ENCODE peak calls at places on chromosome 3, in ten cellular contexts. W, V, P, O, C, L, Z, H, D and R are unnamed samples.

GRCh38 chr3:12979947-12980487 is 93.2 kb downstream of the IQSEC1 start:
- DNase-seq in W (no peak), V (no peak), P (no peak), O (no peak), C (no peak), L (no peak), Z (no peak), H (no peak), D (no peak), R (no peak)

GRCh38 chr3:33652736-33653135 is 65.3 kb downstream of the CLASP2 start:
- DNase-seq in W (no peak), V (no peak), P (no peak), O (no peak), C (no peak), L (no peak), Z (no peak), H (no peak), D (no peak), R (no peak)

GRCh38 chr3:183224581-183224980 is 28.5 kb upstream of the B3GNT5 start:
- DNase-seq in W (no peak), V (no peak), P (no peak), O (no peak), C (no peak), L (no peak), Z (no peak), H (no peak), D (no peak), R (no peak)

GRCh38 chr3:192819001-192819569 is 91.7 kb upstream of the FGF12 start:
- DNase-seq in W (no peak), V (no peak), P (peak), O (no peak), C (no peak), L (no peak), Z (no peak), H (peak), D (peak), R (peak)

GRCh38 chr3:41267975-41268640 is 68.8 kb downstream of the CTNNB1 start:
- DNase-seq in W (no peak), V (no peak), P (peak), O (no peak), C (peak), L (no peak), Z (no peak), H (peak), D (peak), R (peak)

GRCh38 chr3:170109579-170110293 is 71.8 kb downstream of the PHC3 start:
- DNase-seq in W (no peak), V (no peak), P (no peak), O (no peak), C (no peak), L (no peak), Z (no peak), H (no peak), D (no peak), R (no peak)

GRCh38 chr3:128354788-128355548 is 111.7 kb downstream of the DNAJB8 start:
- DNase-seq in W (no peak), V (no peak), P (no peak), O (no peak), C (no peak), L (peak), Z (no peak), H (no peak), D (no peak), R (no peak)

GRCh38 chr3:64103131-64103530 is 79.8 kb upstream of the PSMD6 start:
- DNase-seq in W (no peak), V (no peak), P (no peak), O (no peak), C (no peak), L (no peak), Z (no peak), H (no peak), D (no peak), R (no peak)

DNA sequence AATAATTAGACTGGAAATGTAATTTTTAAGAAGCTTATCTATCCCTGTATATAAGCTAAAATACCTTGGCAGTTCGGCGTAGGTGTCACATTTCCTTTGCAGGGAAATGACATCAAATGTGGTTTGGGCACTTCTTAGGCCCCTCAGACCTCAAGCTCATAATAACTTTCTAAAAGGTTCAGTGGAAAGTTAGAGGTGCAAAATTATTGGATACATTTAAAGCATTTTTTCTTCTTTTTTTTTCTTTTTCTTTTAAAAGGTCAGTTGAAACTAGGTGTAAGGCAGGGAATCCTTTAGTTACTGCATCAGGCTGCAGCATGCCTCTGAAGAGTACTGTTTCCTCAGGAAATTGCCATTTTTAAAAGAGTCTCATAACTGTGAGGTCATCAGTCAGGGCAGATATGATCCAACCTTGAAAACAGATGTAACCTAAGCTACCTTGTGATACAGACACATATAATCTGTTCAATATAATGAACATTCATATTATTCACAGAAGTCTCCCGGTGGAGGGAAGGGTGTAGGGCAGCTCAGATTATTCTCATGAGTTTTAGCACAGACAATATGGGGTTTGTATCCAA is 4.8 kb downstream of the SACM1L start:
- DNase-seq in W (no peak), V (no peak), P (no peak), O (no peak), C (no peak), L (no peak), Z (no peak), H (no peak), D (no peak), R (no peak)
- H3K4me3 ChIP-seq in W (no peak), V (no peak), P (no peak), O (no peak), C (no peak), L (no peak), Z (no peak), H (no peak), D (no peak), R (no peak)

GRCh38 chr3:62587169-62587568 is 213.8 kb upstream of the FEZF2 start:
- DNase-seq in W (no peak), V (no peak), P (peak), O (no peak), C (no peak), L (no peak), Z (no peak), H (peak), D (no peak), R (peak)

GRCh38 chr3:62587579-62588031 is 214.3 kb upstream of the FEZF2 start:
- DNase-seq in W (no peak), V (no peak), P (peak), O (no peak), C (peak), L (no peak), Z (no peak), H (peak), D (peak), R (peak)

GRCh38 chr3:62586356-62586755 is 213.0 kb upstream of the FEZF2 start:
- DNase-seq in W (no peak), V (no peak), P (peak), O (no peak), C (no peak), L (no peak), Z (no peak), H (peak), D (peak), R (no peak)

GRCh38 chr3:62585861-62586260 is 212.5 kb upstream of the FEZF2 start:
- DNase-seq in W (no peak), V (no peak), P (peak), O (no peak), C (no peak), L (no peak), Z (no peak), H (peak), D (no peak), R (no peak)

DNA sequence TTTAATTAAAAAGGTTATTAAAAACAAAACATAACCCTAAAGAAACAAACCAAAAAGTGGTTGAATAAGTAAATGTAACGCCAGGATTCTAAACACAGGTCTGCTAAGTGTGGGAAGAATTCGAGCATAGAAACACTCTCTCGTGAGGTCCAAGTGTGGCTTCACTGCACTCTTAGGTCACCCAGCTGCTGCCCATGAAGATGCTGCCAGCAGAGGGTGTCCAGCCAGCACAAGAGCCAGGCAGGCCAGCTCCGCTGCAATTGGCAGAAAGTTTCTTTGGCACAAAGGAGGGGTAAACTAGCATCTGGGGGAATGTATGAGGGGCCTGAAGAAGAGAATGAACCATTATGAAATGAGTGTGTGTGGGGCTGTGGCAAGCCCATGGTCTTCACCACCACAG is 215.7 kb upstream of the FEZF2 start:
- DNase-seq in W (no peak), V (no peak), P (no peak), O (no peak), C (no peak), L (no peak), Z (no peak), H (no peak), D (no peak), R (no peak)
- TF ChIP-seq CTCF in W (no peak), V (no peak), P (no peak), O (peak), C (no peak), L (no peak), Z (no peak), H (peak), D (peak), R (no peak)

GRCh38 chr3:61666615-61667320 is 105.4 kb downstream of the PTPRG start:
- DNase-seq in W (no peak), V (no peak), P (no peak), O (no peak), C (no peak), L (no peak), Z (no peak), H (peak), D (no peak), R (no peak)

GRCh38 chr3:61665121-61665520 is 103.8 kb downstream of the PTPRG start:
- DNase-seq in W (no peak), V (no peak), P (no peak), O (no peak), C (no peak), L (no peak), Z (no peak), H (no peak), D (no peak), R (no peak)

GRCh38 chr3:61666032-61666431 is 104.7 kb downstream of the PTPRG start:
- DNase-seq in W (no peak), V (no peak), P (no peak), O (no peak), C (no peak), L (no peak), Z (peak), H (no peak), D (no peak), R (no peak)

GRCh38 chr3:61662861-61663260 is 101.5 kb downstream of the PTPRG start:
- DNase-seq in W (no peak), V (no peak), P (no peak), O (no peak), C (no peak), L (no peak), Z (no peak), H (no peak), D (no peak), R (peak)

GRCh38 chr3:61663728-61664492 is 102.5 kb downstream of the PTPRG start:
- DNase-seq in W (no peak), V (no peak), P (peak), O (no peak), C (peak), L (no peak), Z (no peak), H (peak), D (peak), R (peak)
- H3K4me3 ChIP-seq in W (no peak), V (no peak), P (peak), O (no peak), C (peak), L (no peak), Z (no peak), H (peak), D (peak), R (no peak)

DNA sequence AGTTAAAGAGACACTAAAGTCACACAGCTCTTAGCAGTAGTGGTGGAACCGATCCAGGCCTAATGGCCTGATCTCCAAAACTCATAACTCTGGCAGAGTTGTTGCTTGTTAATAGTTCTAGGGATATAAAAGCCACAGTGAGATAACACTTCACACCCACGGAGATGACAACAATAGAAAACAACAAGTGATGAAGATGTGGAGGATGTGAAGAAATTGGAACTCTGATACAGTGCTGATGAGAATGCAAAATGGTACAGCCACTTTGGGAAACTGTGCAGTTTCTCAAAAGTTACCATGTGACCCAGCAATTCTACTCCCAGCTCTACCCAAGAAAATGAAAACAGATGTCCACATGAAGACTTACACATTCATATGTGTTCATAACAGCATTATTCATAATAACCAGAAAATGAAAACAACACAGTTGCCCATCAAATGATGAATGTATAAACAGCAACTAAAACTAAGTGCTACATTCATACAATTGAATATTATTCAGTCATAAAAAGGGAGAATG is 3.9 kb downstream of the CMTM7 start:
- DNase-seq in W (no peak), V (no peak), P (no peak), O (no peak), C (no peak), L (no peak), Z (no peak), H (no peak), D (no peak), R (no peak)
- TF ChIP-seq CTCF in W (no peak), V (no peak), P (no peak), O (no peak), C (no peak), L (no peak), Z (no peak), H (no peak), D (no peak), R (no peak)

GRCh38 chr3:149512073-149512782 is 37.7 kb downstream of the TM4SF4 start:
- DNase-seq in W (no peak), V (peak), P (peak), O (peak), C (no peak), L (peak), Z (peak), H (peak), D (peak), R (peak)
- H3K4me3 ChIP-seq in W (no peak), V (no peak), P (no peak), O (no peak), C (no peak), L (no peak), Z (no peak), H (no peak), D (no peak), R (no peak)